ENCODE peak calls at places on chromosomes 6 and 20, in seven cellular contexts. M is mesendoderm; I is tibial artery; X is ovary; U is suprapubic skin; L is naive thymus-derived CD4-positive, alpha-beta T cell; S is colonic mucosa. B is an unnamed sample. For H3K27me3, the result is how much of the 10 kb centered on the place peaks cover.

GRCh38 chr6:128437685-128438084 is 82.7 kb downstream of the PTPRK start:
- DNase-seq in M (no peak), L (no peak), X (no peak), S (no peak), I (no peak), U (no peak), B (no peak)

GRCh38 chr6:52399511-52400315 is 20.4 kb upstream of the EFHC1 start:
- DNase-seq in U (no peak), I (no peak), L (peak), X (peak), S (peak), M (peak), B (no peak)

GRCh38 chr6:32895006-32895345 is 41.0 kb downstream of the PSMB9 start:
- DNase-seq in X (no peak), M (no peak), I (no peak), L (no peak), S (no peak), U (no peak), B (no peak)

GRCh38 chr6:34055223-34055933 is 90.5 kb downstream of the GRM4 start:
- DNase-seq in L (peak), X (peak), I (peak), S (peak), M (peak), U (no peak), B (no peak)

GRCh38 chr6:25963426-25964123 is 973 bp downstream of the TRIM38 start:
- DNase-seq in U (no peak), X (no peak), L (no peak), M (peak), I (no peak), S (peak), B (no peak)

GRCh38 chr20:50308513-50309279 is 118.1 kb downstream of the CEBPB start:
- DNase-seq in U (peak), X (peak), I (peak), S (peak), L (no peak), M (peak), B (peak)

GRCh38 chr20:62946918-62947317 is 5.6 kb upstream of the SLC17A9 start:
- DNase-seq in L (no peak), U (no peak), X (peak), S (no peak), I (no peak), M (no peak), B (no peak)

GRCh38 chr6:146551545-146551944 is 7.9 kb downstream of the RAB32 start:
- DNase-seq in S (no peak), U (no peak), L (no peak), X (no peak), M (no peak), I (no peak), B (no peak)

GRCh38 chr6:140601409-140601808 is 1227.0 kb upstream of the CITED2 start:
- DNase-seq in I (no peak), L (no peak), S (no peak), M (no peak), X (no peak), U (no peak), B (no peak)

GRCh38 chr20:53162251-53162835 is 190.2 kb downstream of the TSHZ2 start:
- DNase-seq in S (no peak), U (no peak), L (no peak), M (peak), I (peak), X (peak), B (peak)

GRCh38 chr6:10425177-10425972 is 10.5 kb upstream of the TFAP2A start:
- DNase-seq in U (no peak), X (no peak), L (no peak), S (no peak), I (no peak), M (peak), B (no peak)

GRCh38 chr6:108331982-108332381 is 37.1 kb downstream of the AFG1L start:
- DNase-seq in I (no peak), M (no peak), X (no peak), L (no peak), U (no peak), S (no peak), B (no peak)

GRCh38 chr20:53547664-53548239 is 45.9 kb downstream of the ZNF217 start:
- DNase-seq in X (peak), U (no peak), S (peak), I (peak), L (peak), M (peak), B (peak)

GRCh38 chr6:31727717-31728671 is 1.1 kb downstream of the DDAH2 start:
- DNase-seq in U (no peak), M (no peak), L (no peak), S (no peak), X (peak), I (peak), B (no peak)

GRCh38 chr6:84521419-84522001 is 242.9 kb downstream of the TBX18 start:
- DNase-seq in U (no peak), I (no peak), S (no peak), L (no peak), M (no peak), X (no peak), B (no peak)

GRCh38 chr6:16229710-16230109 is 8.7 kb upstream of the GMPR start:
- DNase-seq in M (no peak), S (no peak), X (peak), U (no peak), I (no peak), L (no peak), B (no peak)

GRCh38 chr6:143490775-143491174 is 20.7 kb downstream of the FUCA2 start:
- DNase-seq in M (no peak), I (no peak), L (no peak), U (no peak), S (no peak), X (no peak), B (no peak)

GRCh38 chr6:53934013-53934412 is 139.2 kb downstream of the LRRC1 start:
- DNase-seq in I (no peak), X (no peak), M (no peak), S (no peak), U (no peak), L (no peak), B (no peak)

GRCh38 chr6:19879663-19880062 is 42.5 kb downstream of the ID4 start:
- DNase-seq in L (no peak), U (no peak), I (no peak), S (no peak), M (no peak), X (no peak), B (no peak)

GRCh38 chr6:157596886-157597285 is 215.9 kb downstream of the ZDHHC14 start:
- DNase-seq in I (no peak), X (no peak), U (no peak), S (no peak), L (no peak), M (no peak), B (no peak)

GRCh38 chr20:44460795-44461141 is 14.9 kb upstream of the TTPAL start:
- DNase-seq in M (peak), X (no peak), U (no peak), L (no peak), S (peak), I (no peak), B (no peak)

GRCh38 chr6:35745480-35745879 is 8.6 kb downstream of the ARMC12 start:
- DNase-seq in U (no peak), M (no peak), L (no peak), I (no peak), S (no peak), X (no peak), B (no peak)

GRCh38 chr20:8130840-8131526 is 1.1 kb upstream of the PLCB1 start:
- DNase-seq in S (no peak), I (no peak), L (no peak), X (no peak), U (no peak), M (no peak), B (no peak)

GRCh38 chr6:34416877-34417371 is 8.9 kb downstream of the RPS10 start:
- DNase-seq in S (no peak), U (no peak), I (no peak), L (no peak), X (no peak), M (no peak), B (no peak)

GRCh38 chr20:34996243-34996984 is 40.7 kb downstream of the MYH7B start:
- DNase-seq in X (no peak), I (no peak), S (no peak), M (no peak), U (no peak), L (no peak), B (no peak)

GRCh38 chr6:129748212-129748900 is 38.4 kb upstream of the ARHGAP18 start:
- DNase-seq in I (peak), X (no peak), U (no peak), S (peak), M (peak), L (peak), B (peak)

GRCh38 chr20:21096321-21097043 is 9.7 kb downstream of the LINC00237 start:
- DNase-seq in M (peak), U (no peak), S (no peak), X (no peak), I (no peak), L (no peak), B (no peak)

GRCh38 chr6:41538556-41539182 is 7.5 kb upstream of the FOXP4 start:
- DNase-seq in I (no peak), X (no peak), U (no peak), M (no peak), S (no peak), L (no peak), B (no peak)

GRCh38 chr6:134077301-134077700 is 24.9 kb upstream of the SLC2A12 start:
- DNase-seq in S (no peak), X (no peak), U (no peak), L (no peak), I (no peak), M (no peak), B (no peak)

GRCh38 chr20:24783631-24784492 is 165.2 kb upstream of the CST7 start:
- DNase-seq in M (peak), X (no peak), L (no peak), I (no peak), S (no peak), U (no peak), B (no peak)

GRCh38 chr6:36724514-36725385 is 27.1 kb downstream of the RAB44 start:
- DNase-seq in X (peak), L (no peak), I (peak), M (peak), U (no peak), S (peak), B (peak)

GRCh38 chr6:13568970-13569369 is 5.4 kb upstream of the SIRT5 start:
- DNase-seq in M (no peak), U (no peak), S (no peak), X (no peak), L (no peak), I (no peak), B (no peak)

GRCh38 chr20:51569815-51570741 is 27.6 kb upstream of the NFATC2 start:
- DNase-seq in X (no peak), U (no peak), L (no peak), S (no peak), I (peak), M (no peak), B (no peak)

GRCh38 chr6:138654715-138655634 is 118.6 kb upstream of the CCDC28A start:
- DNase-seq in M (no peak), U (no peak), S (no peak), L (no peak), I (no peak), X (no peak), B (no peak)

GRCh38 chr6:116564296-116564695 is 7.0 kb upstream of the RWDD1 start:
- DNase-seq in S (no peak), M (no peak), X (no peak), L (no peak), I (no peak), U (no peak), B (no peak)

GRCh38 chr6:141451508-141452353 is 681.0 kb upstream of the GJE1 start:
- DNase-seq in U (no peak), M (peak), S (no peak), L (no peak), X (no peak), I (no peak), B (no peak)

GRCh38 chr6:134564705-134565104 is 246.8 kb upstream of the SGK1 start:
- DNase-seq in I (no peak), X (no peak), L (no peak), U (no peak), M (no peak), S (no peak), B (no peak)

GRCh38 chr6:3740551-3741476 is 10.7 kb downstream of the PXDC1 start:
- DNase-seq in S (no peak), U (peak), I (peak), X (no peak), L (no peak), M (no peak), B (no peak)

GRCh38 chr6:163900570-163900969 is 486.1 kb downstream of the QKI start:
- DNase-seq in X (no peak), I (no peak), M (no peak), S (no peak), U (no peak), L (no peak), B (peak)

DNA sequence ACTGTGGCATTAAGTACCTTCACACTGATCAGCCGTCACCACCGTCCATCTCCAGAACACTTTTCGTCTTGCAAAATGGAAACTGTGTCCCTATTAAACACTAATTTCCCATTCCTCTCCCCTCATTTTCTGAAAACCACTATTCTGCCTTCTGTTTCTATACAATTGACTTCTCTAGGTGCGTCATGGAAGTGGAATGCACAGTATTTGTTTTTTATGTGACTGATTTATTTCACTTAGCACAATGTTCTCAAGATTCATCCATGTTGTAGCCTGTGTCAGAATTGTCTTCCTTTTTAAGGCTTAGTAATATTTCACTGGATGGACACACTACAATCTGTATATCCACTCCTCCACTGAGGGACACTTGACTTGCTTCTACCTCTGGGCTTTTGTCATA is 53.8 kb upstream of the PDE10A start:
- DNase-seq in I (no peak), M (no peak), S (no peak), L (no peak), U (no peak), X (no peak), B (no peak)
- H3K27me3 ChIP-seq in I (under half), M (under half), S (under half), L (under half), U (under half), X (under half), B (under half)

GRCh38 chr6:40106840-40107239 is 172.6 kb upstream of the MOCS1 start:
- DNase-seq in U (no peak), I (no peak), M (no peak), S (no peak), L (no peak), X (no peak), B (no peak)

GRCh38 chr6:40116829-40117228 is 182.6 kb upstream of the MOCS1 start:
- DNase-seq in U (no peak), L (no peak), M (no peak), X (no peak), I (no peak), S (no peak), B (no peak)

DNA sequence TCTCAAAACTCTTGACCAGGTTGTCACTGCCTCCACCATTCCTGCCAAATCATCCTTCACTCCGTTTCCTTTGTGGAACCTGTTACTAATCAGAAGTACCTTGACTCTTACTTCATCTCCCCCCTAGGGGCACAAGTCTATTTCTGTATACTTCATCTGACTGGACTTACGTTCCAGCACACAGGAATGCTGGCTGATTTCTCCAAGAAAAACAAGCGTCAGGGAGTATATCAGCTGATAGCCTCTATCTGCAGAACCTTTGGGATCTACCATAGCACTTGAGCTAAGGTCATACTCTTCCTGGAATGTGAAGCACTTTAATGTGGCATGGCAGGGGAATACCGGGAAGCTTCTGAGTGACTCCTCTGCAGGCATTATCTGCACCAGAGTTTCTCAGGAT is 178.1 kb upstream of the MOCS1 start:
- DNase-seq in S (no peak), I (no peak), U (no peak), M (peak), L (no peak), X (no peak), B (no peak)
- H3K27me3 ChIP-seq in S (under half), I (under half), U (under half), M (under half), L (under half), X (under half), B (under half)

DNA sequence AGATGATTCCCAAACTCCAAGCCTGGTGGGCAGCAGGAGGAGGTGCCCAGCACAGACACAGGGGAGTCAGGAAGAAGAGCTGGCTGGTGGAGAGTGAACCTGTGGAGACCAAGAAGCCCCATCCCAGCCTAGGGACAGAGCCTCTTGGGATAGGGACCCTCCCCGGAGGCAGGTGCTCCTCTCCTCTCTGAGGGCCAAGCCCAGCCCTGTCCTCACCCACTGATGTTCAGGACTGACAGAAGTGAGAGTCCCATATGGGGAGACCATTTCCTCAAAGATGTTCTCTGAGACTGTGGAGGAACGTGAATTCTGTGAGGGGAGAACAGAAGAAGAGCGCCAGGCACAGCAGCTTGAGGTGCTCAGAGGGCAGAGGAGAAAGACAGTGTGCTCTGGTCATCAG is 2.4 kb upstream of the EBF4 start:
- DNase-seq in I (no peak), L (no peak), X (no peak), S (no peak), M (no peak), U (peak), B (no peak)
- H3K27me3 ChIP-seq in I (under half), L (under half), X (under half), S (under half), M (half or more), U (under half), B (under half)

GRCh38 chr20:61435823-61436220 is 183.8 kb downstream of the CDH4 start:
- DNase-seq in U (no peak), X (no peak), S (no peak), I (no peak), L (no peak), M (no peak), B (no peak)

GRCh38 chr20:61435184-61435822 is 183.2 kb downstream of the CDH4 start:
- DNase-seq in I (no peak), L (no peak), M (no peak), X (no peak), U (no peak), S (no peak), B (no peak)

GRCh38 chr20:61433816-61434215 is 181.8 kb downstream of the CDH4 start:
- DNase-seq in U (no peak), S (no peak), X (no peak), M (no peak), L (no peak), I (no peak), B (no peak)

GRCh38 chr20:61436268-61436667 is 184.2 kb downstream of the CDH4 start:
- DNase-seq in X (no peak), S (no peak), I (no peak), L (no peak), U (no peak), M (peak), B (peak)

DNA sequence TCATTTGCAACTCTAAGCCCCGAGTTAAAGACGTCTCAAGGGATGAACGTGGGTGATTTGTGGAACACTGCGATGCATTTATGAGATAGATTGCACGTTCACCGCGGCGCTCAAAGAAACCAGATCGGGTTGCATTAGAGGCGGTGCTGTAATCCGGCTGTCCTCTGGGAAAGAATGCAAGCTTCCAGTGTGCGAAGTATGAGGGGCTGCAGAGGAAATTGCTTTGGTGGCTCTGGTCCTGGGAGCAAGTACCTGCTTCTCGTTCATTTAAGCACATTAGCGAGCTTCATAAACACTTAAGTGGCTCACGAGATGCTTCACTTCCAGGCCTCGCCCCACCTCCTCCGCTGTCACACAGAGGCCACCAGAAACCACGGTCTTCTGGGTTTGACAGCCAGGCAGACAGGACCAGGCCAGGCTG is 182.3 kb downstream of the CDH4 start:
- DNase-seq in I (no peak), X (no peak), M (peak), S (no peak), U (no peak), L (no peak), B (no peak)
- H3K27me3 ChIP-seq in I (under half), X (under half), M (under half), S (under half), U (under half), L (under half), B (under half)

GRCh38 chr20:20076297-20077065 is 24.1 kb downstream of the CFAP61 start:
- DNase-seq in L (no peak), M (no peak), S (no peak), U (no peak), X (no peak), I (no peak), B (no peak)
- H3K27me3 ChIP-seq in L (under half), M (under half), S (under half), U (under half), X (under half), I (under half), B (under half)